ENCODE peak calls at places on chromosome 22, in eight cellular contexts. P, I, C, G, E, N, W and J are unnamed samples.

GRCh38 chr22:22576244-22576988 is 17.4 kb upstream of the PRAME start:
- DNase-seq in P (peak; percentile 55), I (peak; percentile 79), C (peak; percentile 29), G (no peak), E (peak; percentile 32), N (peak; percentile 96), W (no peak), J (peak; percentile 40)

GRCh38 chr22:27397948-27398330 is 403.6 kb downstream of the MN1 start:
- DNase-seq in P (no peak), I (no peak), C (no peak), G (no peak), E (no peak), N (no peak), W (no peak), J (no peak)

GRCh38 chr22:44354288-44354687 is 41.5 kb upstream of the SHISAL1 start:
- DNase-seq in P (no peak), I (no peak), C (no peak), G (no peak), E (no peak), N (no peak), W (no peak), J (no peak)

GRCh38 chr22:24865508-24865907 is 59.5 kb downstream of the SGSM1 start:
- DNase-seq in P (no peak), I (no peak), C (no peak), G (no peak), E (no peak), N (no peak), W (no peak), J (no peak)

GRCh38 chr22:29813126-29813525 is 24.9 kb downstream of the ASCC2 start:
- DNase-seq in P (no peak), I (no peak), C (no peak), G (no peak), E (no peak), N (no peak), W (no peak), J (no peak)

GRCh38 chr22:43720718-43721117 is 91.4 kb downstream of the EFCAB6 start:
- DNase-seq in P (no peak), I (no peak), C (no peak), G (no peak), E (no peak), N (no peak), W (no peak), J (no peak)

GRCh38 chr22:48823941-48824340 is 1003.7 kb downstream of the BRD1 start:
- DNase-seq in P (no peak), I (no peak), C (no peak), G (no peak), E (no peak), N (no peak), W (no peak), J (no peak)

GRCh38 chr22:26486394-26486793 is 2.7 kb downstream of the SRRD start:
- DNase-seq in P (no peak), I (no peak), C (no peak), G (no peak), E (no peak), N (no peak), W (no peak), J (no peak)

GRCh38 chr22:23772315-23773246 is at the start of gene MMP11:
- DNase-seq in P (no peak), I (peak; percentile 95), C (no peak), G (no peak), E (no peak), N (peak; percentile 69), W (no peak), J (no peak)

GRCh38 chr22:28942801-28943500 is 59.6 kb downstream of the ZNRF3 start:
- DNase-seq in P (no peak), I (no peak), C (no peak), G (no peak), E (no peak), N (no peak), W (no peak), J (no peak)

GRCh38 chr22:17946691-17947367 is 77.5 kb downstream of the MICAL3 start:
- DNase-seq in P (no peak), I (peak; percentile 47), C (no peak), G (no peak), E (no peak), N (no peak), W (no peak), J (no peak)

GRCh38 chr22:24516301-24516737 is 21.2 kb downstream of the UPB1 start:
- DNase-seq in P (peak; percentile 19), I (no peak), C (no peak), G (no peak), E (peak; percentile 62), N (no peak), W (no peak), J (peak; percentile 38)

GRCh38 chr22:46088541-46089311 is 61.6 kb upstream of the PPARA start:
- DNase-seq in P (no peak), I (no peak), C (no peak), G (no peak), E (no peak), N (no peak), W (no peak), J (no peak)

GRCh38 chr22:38317237-38317994 is at the start of gene CSNK1E:
- DNase-seq in P (peak; percentile 44), I (peak; percentile 89), C (no peak), G (no peak), E (no peak), N (peak; percentile 74), W (no peak), J (peak; percentile 51)

GRCh38 chr22:40368016-40368415 is 2.4 kb upstream of the SGSM3 start:
- DNase-seq in P (no peak), I (no peak), C (no peak), G (no peak), E (no peak), N (no peak), W (no peak), J (no peak)

GRCh38 chr22:45318558-45319318 is 9.0 kb downstream of the FAM118A start:
- DNase-seq in P (no peak), I (no peak), C (no peak), G (peak; percentile 46), E (no peak), N (no peak), W (no peak), J (peak; percentile 25)

GRCh38 chr22:26429458-26430238 is 588 bp downstream of the ASPHD2 start:
- DNase-seq in P (no peak), I (peak; percentile 76), C (no peak), G (no peak), E (no peak), N (no peak), W (no peak), J (no peak)

DNA sequence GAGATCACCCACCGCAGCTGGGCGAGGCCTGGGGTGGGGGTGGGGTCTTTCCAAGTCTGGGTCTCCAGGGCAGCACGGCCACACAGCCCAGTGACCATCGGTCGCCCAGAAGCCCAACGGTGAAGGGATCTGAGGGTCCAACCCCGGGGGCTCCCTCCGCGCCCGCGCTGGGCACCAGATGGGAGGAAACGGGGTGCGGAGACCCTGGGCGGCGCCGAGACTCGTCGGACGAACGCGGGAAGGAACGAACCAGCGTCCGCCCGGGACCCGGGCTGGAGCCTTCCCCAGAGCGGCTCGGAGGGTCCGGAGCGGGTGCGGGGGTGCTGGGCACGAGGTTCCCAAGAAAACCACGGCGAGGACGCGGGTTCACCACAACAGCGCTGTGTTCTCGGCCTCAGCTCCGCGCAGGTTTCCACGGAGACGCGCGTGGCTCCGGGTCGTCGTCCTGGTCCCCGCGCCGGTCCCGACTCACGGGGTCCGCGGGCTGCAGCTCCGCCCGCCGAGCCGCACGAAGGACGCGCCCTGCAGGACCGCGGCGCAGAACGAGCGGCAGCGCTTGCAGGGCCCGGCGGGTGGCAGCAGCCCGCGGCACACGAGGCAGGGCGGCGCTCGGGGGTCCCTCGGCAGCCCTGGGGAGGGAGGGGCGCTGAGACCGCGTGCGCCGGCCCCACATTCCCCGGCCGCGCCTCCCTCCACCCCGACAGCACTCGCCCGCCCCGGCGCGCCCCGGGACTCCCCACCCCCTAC is 2.3 kb upstream of the IL17REL start:
- DNase-seq in P (no peak), I (peak; percentile 62), C (no peak), G (no peak), E (no peak), N (no peak), W (no peak), J (no peak)
- TF ChIP-seq REST in P (no peak), I (no peak), C (no peak), G (no peak), E (no peak), N (no peak), W (no peak), J (no peak)

GRCh38 chr22:42577623-42578240 is 24.0 kb downstream of the SERHL2 start:
- DNase-seq in P (no peak), I (no peak), C (no peak), G (no peak), E (no peak), N (no peak), W (no peak), J (no peak)
- TF ChIP-seq REST in P (no peak), I (no peak), C (no peak), G (no peak), E (no peak), N (no peak), W (no peak), J (no peak)

DNA sequence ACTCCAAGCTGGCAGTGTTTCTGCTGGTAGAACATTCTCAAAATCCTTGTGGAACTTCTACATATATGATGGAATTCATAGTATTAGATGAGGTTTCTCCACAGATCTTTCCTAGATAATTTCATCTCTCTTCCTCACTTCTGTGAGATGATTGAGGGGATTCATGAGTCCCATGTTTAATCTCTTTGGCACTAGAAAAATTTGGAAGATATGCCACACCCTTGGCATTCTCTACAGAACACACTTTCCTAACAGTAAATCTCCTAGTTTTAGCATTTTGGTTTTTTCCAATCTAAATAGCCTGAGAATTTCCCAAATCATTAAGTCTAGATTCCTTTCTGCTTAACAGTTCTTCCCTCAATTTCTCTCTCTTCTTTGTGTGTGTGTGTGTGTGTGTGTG is 35.3 kb downstream of the MED15 start:
- DNase-seq in P (no peak), I (no peak), C (no peak), G (no peak), E (no peak), N (no peak), W (no peak), J (no peak)
- TF ChIP-seq REST in P (no peak), I (no peak), C (no peak), G (no peak), E (no peak), N (no peak), W (no peak), J (no peak)

DNA sequence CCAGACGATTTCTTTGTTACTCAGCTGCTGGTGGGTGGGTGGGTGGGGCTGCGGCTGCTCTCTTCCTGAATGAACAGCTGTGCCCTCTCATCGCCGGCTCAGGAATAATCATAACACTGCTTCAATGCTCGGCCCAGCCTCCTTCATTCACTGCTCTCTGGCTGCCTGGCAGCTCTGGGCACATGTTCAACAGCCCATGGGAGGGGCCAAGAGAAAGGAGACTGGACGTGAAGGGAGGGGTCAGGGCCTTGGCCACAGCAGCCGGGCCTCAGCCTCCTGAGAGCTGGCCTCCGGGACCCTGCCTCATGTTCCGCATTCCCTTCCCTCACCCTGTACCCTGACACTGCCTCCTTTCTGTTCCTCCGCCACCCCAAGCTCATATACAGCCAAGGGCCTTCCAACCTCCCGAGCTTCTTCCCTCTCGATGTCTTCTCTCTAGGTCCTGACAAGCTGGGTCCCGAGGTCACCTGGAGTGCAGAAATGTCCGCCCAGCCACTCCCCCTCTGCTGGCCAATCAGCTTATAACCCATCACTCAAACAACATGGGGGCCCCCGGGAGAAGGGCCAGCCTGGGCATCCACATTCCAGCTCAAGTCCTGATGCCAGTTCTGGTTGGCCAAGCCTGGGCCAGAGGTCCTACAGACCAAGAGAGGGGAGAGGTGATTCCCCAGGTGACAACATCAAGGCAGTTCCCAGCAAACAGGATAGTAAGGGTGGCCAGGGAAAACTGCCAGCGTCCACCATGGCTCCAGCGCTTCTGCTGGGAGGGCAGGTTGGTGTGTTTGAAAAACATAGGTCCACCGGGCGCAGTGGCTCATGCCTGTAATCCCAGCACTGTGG is 3.2 kb upstream of the CSDC2 start:
- DNase-seq in P (no peak), I (no peak), C (no peak), G (no peak), E (peak; percentile 70), N (peak; percentile 22), W (no peak), J (no peak)
- TF ChIP-seq REST in P (no peak), I (no peak), C (no peak), G (no peak), E (no peak), N (no peak), W (no peak), J (no peak)